ENCODE peak calls at places on chromosomes 2 and 18, in five cellular contexts. W, D, H, K and A are unnamed samples.

GRCh38 chr2:161604901-161605300 is 19.3 kb upstream of the SLC4A10 start:
- DNase-seq in W (no peak), K (no peak), H (no peak), D (no peak), A (no peak)

GRCh38 chr18:4450065-4450676 is 4.9 kb downstream of the DLGAP1 start:
- DNase-seq in K (no peak), D (no peak), W (no peak), H (no peak), A (no peak)

GRCh38 chr2:102806250-102806837 is 44.5 kb downstream of the TMEM182 start:
- DNase-seq in K (peak), D (no peak), H (peak), W (peak), A (peak)

GRCh38 chr18:3998698-3999333 is 456.3 kb downstream of the DLGAP1 start:
- DNase-seq in H (peak), D (no peak), W (peak), K (peak), A (peak)

GRCh38 chr18:77124452-77124922 is 8.1 kb downstream of the MBP start:
- DNase-seq in H (no peak), K (no peak), W (no peak), D (peak), A (no peak)

GRCh38 chr2:229043681-229044080 is 227.4 kb downstream of the PID1 start:
- DNase-seq in H (no peak), K (no peak), W (no peak), D (no peak), A (no peak)

GRCh38 chr2:62304429-62305417 is 108.8 kb downstream of the B3GNT2 start:
- DNase-seq in W (no peak), H (peak), D (peak), K (peak), A (peak)

GRCh38 chr2:96114903-96115581 is 1.3 kb downstream of the ADRA2B start:
- DNase-seq in K (no peak), W (no peak), H (no peak), D (no peak), A (no peak)

GRCh38 chr18:57789105-57789504 is 14.0 kb downstream of the ATP8B1 start:
- DNase-seq in H (no peak), W (no peak), D (no peak), K (no peak), A (no peak)

GRCh38 chr18:38250981-38251380 is 685.4 kb upstream of the CELF4 start:
- DNase-seq in D (no peak), H (no peak), K (no peak), W (no peak), A (no peak)

GRCh38 chr2:9556121-9556869 is 665 bp upstream of the ADAM17 start:
- DNase-seq in D (no peak), H (no peak), K (peak), W (peak), A (no peak)

GRCh38 chr2:3317871-3318270 is 59.7 kb downstream of the EIPR1 start:
- DNase-seq in H (no peak), K (no peak), W (no peak), D (no peak), A (no peak)

GRCh38 chr2:43840961-43841360 is 2.2 kb downstream of the ABCG8 start:
- DNase-seq in W (peak), H (no peak), D (no peak), K (no peak), A (no peak)

GRCh38 chr2:228777855-228778355 is 493.2 kb downstream of the PID1 start:
- DNase-seq in K (no peak), H (no peak), W (no peak), D (no peak), A (no peak)

GRCh38 chr18:56245856-56246575 is 392.4 kb downstream of the TXNL1 start:
- DNase-seq in D (no peak), K (no peak), H (peak), W (no peak), A (no peak)

GRCh38 chr2:222747526-222748160 is 76.2 kb downstream of the MOGAT1 start:
- DNase-seq in H (no peak), W (no peak), K (no peak), D (no peak), A (no peak)

GRCh38 chr2:11677146-11678055 is 7.4 kb upstream of the NTSR2 start:
- DNase-seq in H (no peak), D (no peak), W (no peak), K (no peak), A (no peak)

GRCh38 chr2:3627500-3628100 is 30.4 kb upstream of the ALLC start:
- DNase-seq in K (no peak), H (no peak), D (no peak), W (no peak), A (no peak)

GRCh38 chr18:63834471-63835113 is 52.9 kb upstream of the SERPINB2 start:
- DNase-seq in K (no peak), W (no peak), D (no peak), H (no peak), A (no peak)

GRCh38 chr2:241895732-241896641 is 26.5 kb downstream of the RTP5 start:
- DNase-seq in D (no peak), W (peak), H (peak), K (no peak), A (no peak)

GRCh38 chr2:128272586-128273468 is 45.8 kb downstream of the HS6ST1 start:
- DNase-seq in H (no peak), W (no peak), K (no peak), D (no peak), A (no peak)

GRCh38 chr2:218418717-218419458 is at the start of gene VIL1:
- DNase-seq in W (no peak), H (no peak), K (no peak), D (no peak), A (peak)

GRCh38 chr2:227366861-227367800 is 12.0 kb downstream of the TM4SF20 start:
- DNase-seq in H (no peak), W (no peak), D (no peak), K (no peak), A (no peak)

GRCh38 chr2:45904267-45904921 is 252.9 kb downstream of the PRKCE start:
- DNase-seq in D (no peak), W (no peak), K (no peak), H (no peak), A (no peak)

GRCh38 chr2:55338268-55338667 is 69.2 kb upstream of the MTIF2 start:
- DNase-seq in D (no peak), W (no peak), H (no peak), K (no peak), A (no peak)

GRCh38 chr2:239589270-239589825 is 188.5 kb upstream of the HDAC4 start:
- DNase-seq in W (no peak), K (no peak), H (no peak), D (no peak), A (no peak)

GRCh38 chr2:178700922-178701342 is 106.3 kb downstream of the TTN start:
- DNase-seq in H (peak), W (peak), D (no peak), K (peak), A (peak)

GRCh38 chr2:990970-991369 is 40.3 kb downstream of the SNTG2 start:
- DNase-seq in K (no peak), D (no peak), W (no peak), H (peak), A (no peak)

GRCh38 chr2:26696352-26696816 is 3.9 kb downstream of the KCNK3 start:
- DNase-seq in D (no peak), H (no peak), W (no peak), K (no peak), A (no peak)

GRCh38 chr18:66329716-66330115 is 274.2 kb downstream of the CDH19 start:
- DNase-seq in H (no peak), D (no peak), K (no peak), W (no peak), A (no peak)

GRCh38 chr18:35106845-35107148 is 65.6 kb downstream of the MAPRE2 start:
- DNase-seq in H (no peak), D (no peak), K (no peak), W (no peak), A (no peak)

DNA sequence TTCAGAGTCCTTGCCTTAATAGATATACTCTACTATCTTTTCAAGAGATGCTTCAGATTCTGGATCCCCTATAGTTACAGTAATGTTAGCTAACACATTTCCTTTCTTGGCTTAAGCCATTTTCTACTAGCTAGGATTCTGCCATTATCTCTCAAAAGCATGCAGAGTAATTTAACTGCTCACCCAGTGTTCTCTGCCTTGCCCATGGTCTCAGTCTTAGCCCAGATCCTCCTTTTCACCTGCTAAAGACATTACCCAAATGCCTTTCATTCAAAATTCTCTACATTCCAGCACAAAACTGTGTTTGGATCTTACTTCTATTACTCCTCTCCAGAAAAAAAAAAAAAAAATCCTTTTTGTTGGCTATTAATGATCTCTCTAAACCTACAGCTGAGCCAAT is 474.2 kb upstream of the LRRTM1 start:
- DNase-seq in W (no peak), K (no peak), D (no peak), H (no peak), A (no peak)
- TF ChIP-seq FOXM1 in W (no peak), K (no peak), D (no peak), H (no peak), A (no peak)

GRCh38 chr2:232885264-232885961 is 15.3 kb downstream of the SNORC start:
- DNase-seq in H (peak), W (no peak), D (no peak), K (no peak), A (no peak)

GRCh38 chr2:232883116-232883721 is 13.2 kb downstream of the SNORC start:
- DNase-seq in K (no peak), W (no peak), D (no peak), H (no peak), A (no peak)

GRCh38 chr2:232886176-232886575 is 16.1 kb downstream of the SNORC start:
- DNase-seq in K (no peak), D (no peak), W (no peak), H (no peak), A (no peak)

GRCh38 chr2:232884001-232884421 is 13.9 kb downstream of the SNORC start:
- DNase-seq in H (peak), K (no peak), W (no peak), D (no peak), A (no peak)

DNA sequence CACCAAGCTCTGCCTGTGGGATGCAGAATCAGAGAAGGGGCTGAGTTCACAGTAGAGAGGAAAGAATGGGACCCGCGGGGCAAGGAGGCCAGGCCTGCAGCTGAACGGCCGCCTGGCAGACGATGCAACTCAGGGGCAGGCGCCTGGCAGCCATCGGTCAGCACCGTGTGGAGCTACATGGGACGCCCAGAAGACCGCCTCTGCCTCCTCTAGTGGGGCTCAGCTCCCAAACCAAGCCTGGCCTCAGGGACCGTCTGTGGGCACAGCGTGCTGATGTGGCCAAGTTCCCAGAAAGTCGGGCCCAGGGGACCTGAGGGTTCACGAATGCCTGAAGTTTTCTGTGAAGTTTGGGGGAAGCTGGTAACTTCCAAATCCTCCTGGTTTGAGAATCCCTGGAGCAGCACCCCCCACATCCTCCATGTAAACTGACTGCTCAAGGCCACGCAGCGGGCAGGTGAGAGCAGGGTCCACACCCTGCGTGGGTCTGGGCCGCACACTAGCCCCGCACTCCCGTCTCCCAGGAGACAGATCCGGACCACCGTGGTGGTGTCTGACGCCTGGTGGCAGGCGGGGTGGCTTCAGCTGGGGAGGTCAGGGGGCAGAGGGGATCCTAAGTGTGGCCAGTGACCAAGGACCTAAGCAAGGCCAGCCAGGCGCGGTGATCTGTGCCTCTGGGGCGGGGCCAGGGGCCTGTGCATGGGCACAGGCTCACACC is 14.6 kb downstream of the SNORC start:
- DNase-seq in D (no peak), W (no peak), K (no peak), H (peak), A (no peak)
- TF ChIP-seq FOXM1 in D (no peak), W (no peak), K (no peak), H (no peak), A (no peak)

GRCh38 chr2:67318966-67319590 is 78.1 kb upstream of the ETAA1 start:
- DNase-seq in W (no peak), K (no peak), D (no peak), H (no peak), A (no peak)
- TF ChIP-seq FOXM1 in W (no peak), K (no peak), D (no peak), H (peak), A (no peak)

GRCh38 chr18:60649107-60649506 is 276.5 kb upstream of the MC4R start:
- DNase-seq in D (peak), H (no peak), K (no peak), W (no peak), A (no peak)

GRCh38 chr18:60656563-60656962 is 284.0 kb upstream of the MC4R start:
- DNase-seq in W (no peak), D (no peak), K (no peak), H (no peak), A (no peak)

GRCh38 chr18:60649816-60650215 is 277.2 kb upstream of the MC4R start:
- DNase-seq in H (no peak), D (no peak), W (no peak), K (no peak), A (no peak)

GRCh38 chr18:60654298-60654697 is 281.7 kb upstream of the MC4R start:
- DNase-seq in W (no peak), H (no peak), D (no peak), K (no peak), A (no peak)
- TF ChIP-seq FOXM1 in W (no peak), H (no peak), D (no peak), K (no peak), A (no peak)